ENCODE peak calls at places on chromosomes 1 and 21, in four cellular contexts. M, K, Y and C are unnamed samples.

GRCh38 chr1:153783233-153784190 is 8.3 kb downstream of the SLC27A3 start:
- DNase-seq in M (peak; percentile 96), K (no peak), Y (peak; percentile 71), C (peak; percentile 97)

GRCh38 chr1:244854865-244855578 is 9.3 kb downstream of the HNRNPU start:
- DNase-seq in M (no peak), K (no peak), Y (no peak), C (no peak)

GRCh38 chr1:207824691-207825090 is 72.8 kb downstream of the CD46 start:
- DNase-seq in M (peak; percentile 63), K (no peak), Y (no peak), C (no peak)

GRCh38 chr1:85894651-85895050 is 186.4 kb upstream of the ZNHIT6 start:
- DNase-seq in M (peak; percentile 62), K (no peak), Y (peak; percentile 18), C (peak; percentile 23)

GRCh38 chr1:240171907-240172306 is 80.2 kb downstream of the FMN2 start:
- DNase-seq in M (no peak), K (no peak), Y (no peak), C (no peak)

GRCh38 chr1:229108598-229109201 is 162.2 kb upstream of the RAB4A start:
- DNase-seq in M (no peak), K (no peak), Y (no peak), C (no peak)

GRCh38 chr1:12104417-12104816 is 41.3 kb downstream of the TNFRSF8 start:
- DNase-seq in M (no peak), K (no peak), Y (no peak), C (no peak)

GRCh38 chr1:172269644-172270043 is 150.8 kb upstream of the C1orf105 start:
- DNase-seq in M (peak; percentile 85), K (no peak), Y (no peak), C (no peak)

GRCh38 chr1:2863149-2863963 is 61.9 kb upstream of the TTC34 start:
- DNase-seq in M (no peak), K (no peak), Y (no peak), C (no peak)

GRCh38 chr1:93306920-93307319 is 38.8 kb upstream of the DR1 start:
- DNase-seq in M (no peak), K (no peak), Y (no peak), C (no peak)

GRCh38 chr21:26130249-26130896 is 40.2 kb downstream of the APP start:
- DNase-seq in M (no peak), K (no peak), Y (no peak), C (no peak)

GRCh38 chr1:218347316-218347712 is 2.2 kb downstream of the TGFB2 start:
- DNase-seq in M (peak; percentile 43), K (no peak), Y (no peak), C (no peak)

GRCh38 chr1:41487729-41488598 is 3.5 kb upstream of the EDN2 start:
- DNase-seq in M (peak; percentile 17), K (no peak), Y (no peak), C (no peak)

GRCh38 chr1:41484881-41485280 is 398 bp upstream of the EDN2 start:
- DNase-seq in M (no peak), K (no peak), Y (no peak), C (no peak)

GRCh38 chr1:41486892-41487728 is 2.6 kb upstream of the EDN2 start:
- DNase-seq in M (no peak), K (no peak), Y (no peak), C (peak; percentile 39)

GRCh38 chr1:41485605-41486004 is 1.1 kb upstream of the EDN2 start:
- DNase-seq in M (peak; percentile 70), K (no peak), Y (no peak), C (peak; percentile 76)

DNA sequence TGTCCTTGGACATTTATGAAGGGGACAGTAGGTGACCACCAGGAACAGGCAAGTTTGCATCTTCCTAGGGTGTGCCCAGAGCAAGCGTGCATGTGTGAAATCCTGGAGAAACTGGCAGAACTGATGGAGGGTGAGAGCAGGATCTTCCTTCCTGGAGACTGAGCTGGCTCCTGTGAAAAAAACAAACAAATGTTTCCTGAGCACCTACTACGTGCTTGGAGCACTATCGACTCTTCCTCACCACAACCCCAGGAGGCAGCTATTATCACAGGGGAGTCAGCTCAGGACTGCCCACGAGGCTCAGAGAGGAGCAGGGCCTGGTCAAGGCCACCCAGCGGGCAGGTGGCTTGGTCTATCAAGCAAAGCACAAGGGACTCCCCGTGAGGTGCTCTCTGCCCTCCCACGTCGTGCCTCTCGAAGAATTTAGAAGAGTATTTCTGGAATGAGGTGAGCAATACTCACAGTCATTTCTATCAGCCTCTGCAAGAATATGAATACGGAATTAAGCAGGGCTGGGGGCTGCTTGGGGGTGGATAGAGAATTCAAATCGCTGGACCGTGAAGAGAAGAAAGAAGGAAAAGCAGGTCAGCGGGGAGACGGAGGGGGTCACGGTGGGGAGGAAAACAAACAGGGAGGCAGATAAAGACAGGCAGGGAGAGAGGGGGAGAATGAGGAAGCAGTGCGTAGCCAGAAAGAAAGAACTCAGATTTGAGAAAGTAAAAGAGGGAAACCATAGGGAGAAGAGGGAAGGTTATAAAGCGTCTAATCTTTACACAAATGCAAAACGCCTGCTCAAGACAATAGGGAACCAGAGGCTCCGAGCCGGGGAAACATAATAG is 1.8 kb upstream of the EDN2 start:
- DNase-seq in M (peak; percentile 32), K (no peak), Y (no peak), C (peak; percentile 65)
- H3K27me3 ChIP-seq in M (no peaks in the 10 kb centered on the region), K (no peaks in the 10 kb centered on the region), Y (no peaks in the 10 kb centered on the region), C (peaks cover 4% of the 10 kb centered on the region)

DNA sequence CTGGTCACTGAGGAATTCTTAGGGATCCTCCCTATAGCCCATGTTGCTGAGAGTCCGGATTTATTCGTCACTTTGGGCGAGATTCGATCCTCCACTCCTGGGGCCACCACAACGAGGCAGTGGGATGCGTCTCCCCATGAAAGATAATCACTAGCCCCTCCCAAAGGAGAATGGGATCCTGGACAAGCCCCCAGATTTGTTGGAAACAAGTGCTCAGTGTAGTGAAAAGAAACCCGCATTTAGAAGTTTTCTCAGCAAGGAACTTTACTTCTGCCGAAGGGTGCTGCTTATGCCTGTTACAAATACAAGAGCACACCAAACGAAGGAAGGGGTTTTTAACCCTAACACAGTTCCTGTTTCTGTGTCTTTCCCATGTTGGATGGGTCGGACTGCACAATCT is 83.3 kb downstream of the ZFYVE9 start:
- DNase-seq in M (peak; percentile 27), K (no peak), Y (no peak), C (no peak)
- H3K27me3 ChIP-seq in M (no peaks in the 10 kb centered on the region), K (no peaks in the 10 kb centered on the region), Y (no peaks in the 10 kb centered on the region), C (no peaks in the 10 kb centered on the region)

DNA sequence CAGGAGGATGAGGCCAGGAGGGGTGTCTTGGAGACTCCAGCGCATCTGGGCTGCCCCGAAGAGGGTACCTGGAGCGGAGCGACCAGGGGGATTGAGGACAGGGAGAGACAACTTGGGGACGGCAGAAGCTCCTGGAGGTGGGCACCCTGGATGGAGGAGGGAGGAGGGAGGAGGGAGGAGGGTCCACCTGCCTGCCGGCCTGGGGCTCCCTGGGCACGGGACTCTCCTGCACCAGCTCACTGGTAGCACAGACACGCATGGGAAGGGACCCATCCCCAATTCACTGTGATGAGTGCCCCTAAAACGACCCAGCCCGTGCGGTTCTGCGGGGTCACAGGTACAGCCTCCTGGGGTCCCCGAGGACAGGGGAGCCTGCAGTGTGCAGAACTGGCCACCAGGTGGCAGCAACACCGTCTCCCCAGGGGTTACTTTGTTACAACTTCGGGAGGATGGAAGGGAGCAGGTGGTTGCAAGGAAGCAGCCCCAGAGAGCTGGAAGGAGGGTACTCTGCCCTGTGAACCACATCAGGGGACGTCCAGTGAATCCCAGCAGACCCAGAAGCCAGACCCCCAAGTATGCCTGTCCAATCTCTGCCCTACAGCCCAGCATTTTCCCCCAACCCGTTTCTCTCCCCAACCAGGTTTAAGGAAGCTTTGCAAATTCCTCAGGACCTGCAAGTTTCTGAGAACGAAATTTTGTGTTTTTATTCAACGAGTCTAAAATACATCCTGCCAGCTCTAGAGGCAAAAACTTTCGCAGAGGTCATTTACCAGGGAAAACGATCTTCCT is 482.4 kb downstream of the NPHP4 start:
- DNase-seq in M (peak; percentile 43), K (no peak), Y (peak; percentile 13), C (peak; percentile 35)
- H3K27me3 ChIP-seq in M (no peaks in the 10 kb centered on the region), K (peaks cover 4% of the 10 kb centered on the region), Y (peaks cover 14% of the 10 kb centered on the region), C (peaks cover 21% of the 10 kb centered on the region)

GRCh38 chr1:209672705-209673630 is 2.2 kb upstream of the G0S2 start:
- DNase-seq in M (peak; percentile 26), K (no peak), Y (no peak), C (no peak)

GRCh38 chr1:209673631-209674417 is 1.4 kb upstream of the G0S2 start:
- DNase-seq in M (no peak), K (no peak), Y (no peak), C (no peak)

GRCh38 chr1:209678981-209679539 is 3.8 kb downstream of the G0S2 start:
- DNase-seq in M (no peak), K (no peak), Y (no peak), C (no peak)

GRCh38 chr1:209675567-209676154 is 449 bp downstream of the G0S2 start:
- DNase-seq in M (peak; percentile 47), K (no peak), Y (no peak), C (peak; percentile 18)

GRCh38 chr1:209674957-209675566 is at the start of gene G0S2:
- DNase-seq in M (peak; percentile 64), K (no peak), Y (no peak), C (peak; percentile 15)
- H3K27me3 ChIP-seq in M (peaks cover 42% of the 10 kb centered on the region), K (no peaks in the 10 kb centered on the region), Y (no peaks in the 10 kb centered on the region), C (peaks cover 69% of the 10 kb centered on the region)

GRCh38 chr1:159880435-159880834 is 18.0 kb upstream of the VSIG8 start:
- DNase-seq in M (peak; percentile 26), K (no peak), Y (no peak), C (no peak)

GRCh38 chr1:159879977-159880376 is 17.5 kb upstream of the VSIG8 start:
- DNase-seq in M (peak; percentile 89), K (no peak), Y (no peak), C (no peak)

GRCh38 chr1:159883134-159883533 is 16.8 kb downstream of the CFAP45 start:
- DNase-seq in M (no peak), K (no peak), Y (no peak), C (no peak)

GRCh38 chr1:159884296-159884695 is 15.7 kb downstream of the CFAP45 start:
- DNase-seq in M (no peak), K (no peak), Y (no peak), C (no peak)

DNA sequence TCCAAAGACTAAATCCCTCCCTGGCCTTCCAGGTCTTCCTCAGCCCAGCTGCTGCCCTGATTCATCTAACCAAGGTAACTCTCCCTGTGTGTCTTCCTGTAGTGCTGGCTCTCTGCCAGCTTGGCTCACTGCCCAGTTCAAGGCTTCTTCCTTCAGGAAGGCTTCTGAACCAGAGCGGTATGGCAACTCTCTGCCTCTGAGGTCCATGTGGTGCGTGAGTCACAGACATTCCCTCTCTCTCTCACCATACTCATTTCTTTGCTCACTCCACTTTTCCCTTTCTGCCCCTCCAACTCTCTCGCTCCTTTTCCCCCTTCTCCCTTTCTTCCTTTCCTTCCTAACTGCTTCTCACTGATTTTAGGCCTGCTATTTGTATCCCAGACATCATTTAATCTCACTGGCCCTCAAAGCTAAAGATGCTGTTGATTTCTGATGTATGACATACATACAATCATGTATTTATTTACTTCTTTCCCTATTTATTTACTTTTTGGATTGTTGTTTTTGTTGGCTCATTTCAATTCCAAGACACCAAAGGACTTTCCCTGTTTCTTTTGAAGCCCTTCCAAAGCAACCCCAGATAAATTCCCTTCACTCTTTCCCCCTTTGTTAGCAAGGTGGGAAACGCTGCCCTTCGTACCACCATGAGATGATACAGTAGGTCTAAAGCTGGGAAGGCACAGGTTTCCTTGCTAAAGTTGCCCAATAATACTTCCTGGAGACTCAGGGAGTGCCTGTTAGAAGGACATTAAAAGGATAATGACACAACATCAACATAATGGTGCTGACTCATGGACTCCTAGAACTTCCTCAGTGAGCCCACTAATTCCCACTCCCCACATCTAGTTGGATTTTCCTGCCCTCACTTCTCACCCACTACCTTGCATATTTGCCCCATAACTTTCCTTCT is 17.8 kb downstream of the CFAP45 start:
- DNase-seq in M (peak; percentile 94), K (no peak), Y (peak; percentile 96), C (no peak)
- H3K27me3 ChIP-seq in M (no peaks in the 10 kb centered on the region), K (no peaks in the 10 kb centered on the region), Y (no peaks in the 10 kb centered on the region), C (peaks cover under 1% of the 10 kb centered on the region)